ENCODE peak calls at places on chromosome 6, in eight cellular contexts. M is WTC11; V is AG09309; G is BJ; R is pancreas; B is CD8-positive, alpha-beta T cell; O is A549; J is Calu3. L is an unnamed sample.
A peak's percentile ranks its signal among the peaks of the same experiment; 100 is the strongest.

GRCh38 chr6:82057846-82058554 is 189.5 kb downstream of the IBTK start:
- DNase-seq in M (no peak), V (peak; percentile 7), G (peak; percentile 38), R (no peak), B (no peak), O (no peak), J (no peak), L (no peak)

GRCh38 chr6:12138936-12139335 is 126.8 kb downstream of the HIVEP1 start:
- DNase-seq in M (no peak), V (no peak), G (no peak), R (no peak), B (no peak), O (no peak), J (no peak), L (no peak)

GRCh38 chr6:24766685-24767462 is 7.9 kb upstream of the GMNN start:
- DNase-seq in M (no peak), V (no peak), G (no peak), R (no peak), B (no peak), O (peak; percentile 20), J (no peak), L (no peak)

GRCh38 chr6:45310118-45310788 is 17.9 kb upstream of the RUNX2 start:
- DNase-seq in M (peak; percentile 16), V (no peak), G (no peak), R (no peak), B (peak; percentile 33), O (no peak), J (no peak), L (no peak)

GRCh38 chr6:62298745-62299392 is 12.8 kb upstream of the KHDRBS2 start:
- DNase-seq in M (no peak), V (no peak), G (no peak), R (no peak), B (no peak), O (no peak), J (no peak), L (no peak)

GRCh38 chr6:10033223-10033829 is 381.5 kb downstream of the TFAP2A start:
- DNase-seq in M (no peak), V (no peak), G (no peak), R (peak; percentile 2), B (no peak), O (peak; percentile 54), J (peak; percentile 69), L (no peak)

GRCh38 chr6:27720607-27721580 is 191.3 kb downstream of the OR2B2 start:
- DNase-seq in M (peak; percentile 72), V (no peak), G (no peak), R (no peak), B (no peak), O (peak; percentile 69), J (no peak), L (peak; percentile 18)

GRCh38 chr6:46816626-46817025 is 23.4 kb downstream of the MEP1A start:
- DNase-seq in M (no peak), V (no peak), G (no peak), R (no peak), B (no peak), O (no peak), J (no peak), L (no peak)

GRCh38 chr6:140744648-140745320 is 1370.3 kb upstream of the CITED2 start:
- DNase-seq in M (no peak), V (peak; percentile 17), G (no peak), R (no peak), B (no peak), O (no peak), J (peak; percentile 18), L (no peak)

GRCh38 chr6:43172127-43173007 is 1.3 kb downstream of the SRF start:
- DNase-seq in M (peak; percentile 48), V (no peak), G (no peak), R (peak; percentile 52), B (peak; percentile 20), O (no peak), J (peak; percentile 71), L (peak; percentile 65)

GRCh38 chr6:127382413-127382812 is 39.0 kb upstream of the ECHDC1 start:
- DNase-seq in M (no peak), V (no peak), G (no peak), R (no peak), B (no peak), O (no peak), J (no peak), L (no peak)

GRCh38 chr6:31354248-31354647 is 2.7 kb downstream of the HLA-B start:
- DNase-seq in M (no peak), V (no peak), G (no peak), R (no peak), B (no peak), O (no peak), J (no peak), L (no peak)

GRCh38 chr6:12849420-12850200 is 133.0 kb downstream of the PHACTR1 start:
- DNase-seq in M (no peak), V (no peak), G (no peak), R (no peak), B (no peak), O (no peak), J (no peak), L (no peak)

GRCh38 chr6:10981409-10981808 is 62.7 kb downstream of the ELOVL2 start:
- DNase-seq in M (no peak), V (no peak), G (no peak), R (no peak), B (no peak), O (no peak), J (no peak), L (no peak)

GRCh38 chr6:156169361-156169760 is 607.8 kb upstream of the ARID1B start:
- DNase-seq in M (no peak), V (no peak), G (no peak), R (no peak), B (no peak), O (no peak), J (no peak), L (no peak)

GRCh38 chr6:45533394-45533793 is 155.7 kb upstream of the SUPT3H start:
- DNase-seq in M (no peak), V (no peak), G (no peak), R (no peak), B (no peak), O (no peak), J (no peak), L (no peak)

GRCh38 chr6:110652520-110652919 is 162.7 kb downstream of the CDK19 start:
- DNase-seq in M (no peak), V (no peak), G (no peak), R (no peak), B (no peak), O (no peak), J (no peak), L (no peak)

GRCh38 chr6:53894086-53894485 is 99.3 kb downstream of the LRRC1 start:
- DNase-seq in M (no peak), V (no peak), G (no peak), R (no peak), B (no peak), O (no peak), J (peak; percentile 27), L (no peak)

GRCh38 chr6:53887318-53887717 is 92.5 kb downstream of the LRRC1 start:
- DNase-seq in M (no peak), V (no peak), G (no peak), R (no peak), B (no peak), O (no peak), J (no peak), L (no peak)

GRCh38 chr6:53896237-53896636 is 101.4 kb downstream of the LRRC1 start:
- DNase-seq in M (no peak), V (no peak), G (no peak), R (no peak), B (no peak), O (no peak), J (no peak), L (no peak)

GRCh38 chr6:53888931-53889330 is 94.1 kb downstream of the LRRC1 start:
- DNase-seq in M (no peak), V (peak; percentile 37), G (peak; percentile 30), R (no peak), B (no peak), O (no peak), J (no peak), L (no peak)

GRCh38 chr6:53892707-53893106 is 97.9 kb downstream of the LRRC1 start:
- DNase-seq in M (no peak), V (no peak), G (no peak), R (no peak), B (no peak), O (no peak), J (no peak), L (no peak)
- TF ChIP-seq CTCF in M (no peak), V (no peak), G (no peak), R (no peak), B (no peak), O (no peak), J (no peak), L (no peak)

GRCh38 chr6:128841518-128841917 is 41.4 kb upstream of the LAMA2 start:
- DNase-seq in M (no peak), V (no peak), G (no peak), R (no peak), B (no peak), O (no peak), J (no peak), L (no peak)
- TF ChIP-seq CTCF in M (no peak), V (no peak), G (no peak), R (no peak), B (no peak), O (no peak), J (no peak), L (no peak)

DNA sequence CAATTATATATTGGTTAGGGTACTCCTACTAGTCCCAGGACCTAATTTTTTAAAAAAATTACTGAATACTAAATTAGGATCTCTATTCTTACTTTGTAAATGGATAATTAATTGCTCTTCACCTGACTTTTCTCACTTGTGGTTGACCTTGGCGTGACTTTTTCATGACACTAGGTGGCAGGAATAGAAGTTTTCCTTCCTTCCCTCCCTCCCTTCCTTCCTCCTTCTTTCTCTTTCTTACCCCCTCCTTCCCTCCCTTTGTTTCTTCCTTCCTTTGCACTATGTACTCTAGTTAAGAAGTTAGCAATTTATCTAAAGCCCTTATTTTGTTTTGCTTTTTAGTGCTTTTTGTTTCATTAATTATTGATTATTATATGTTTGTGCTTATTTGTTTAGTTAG is 20.4 kb upstream of the HBS1L start:
- DNase-seq in M (no peak), V (no peak), G (no peak), R (no peak), B (no peak), O (no peak), J (no peak), L (no peak)
- TF ChIP-seq CTCF in M (no peak), V (no peak), G (no peak), R (no peak), B (no peak), O (no peak), J (no peak), L (no peak)

DNA sequence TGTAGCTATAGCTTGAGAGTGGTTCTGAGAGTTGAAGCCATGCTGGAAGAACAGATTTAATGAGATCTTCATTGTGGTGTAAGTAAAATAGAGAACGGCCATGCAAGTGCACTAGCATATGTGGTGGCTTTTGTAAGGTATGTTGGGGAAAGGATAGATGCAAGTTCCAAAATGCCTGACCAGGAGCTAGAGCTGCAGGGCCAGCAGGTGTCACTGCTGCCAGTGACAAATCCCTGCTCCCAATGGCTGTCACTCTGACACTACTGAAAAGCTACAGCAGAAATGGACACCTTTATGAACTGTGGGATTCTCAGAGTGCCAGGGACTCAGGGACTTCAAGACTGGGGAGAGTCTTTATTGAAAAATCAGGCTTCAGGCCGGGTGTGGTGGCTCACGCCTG is 23.1 kb upstream of the VIP start:
- DNase-seq in M (no peak), V (no peak), G (no peak), R (no peak), B (no peak), O (no peak), J (no peak), L (no peak)
- TF ChIP-seq CTCF in M (no peak), V (no peak), G (no peak), R (no peak), B (no peak), O (no peak), J (no peak), L (no peak)

GRCh38 chr6:105135056-105135455 is 44.8 kb downstream of the POPDC3 start:
- DNase-seq in M (no peak), V (no peak), G (no peak), R (no peak), B (no peak), O (peak; percentile 40), J (peak; percentile 6), L (no peak)
- TF ChIP-seq CTCF in M (no peak), V (peak; percentile 15), G (peak; percentile 23), R (no peak), B (no peak), O (peak; percentile 11), J (no peak), L (no peak)

L was measured in nephron progenitor cell.